ENCODE peak calls at places on chromosomes 3 and 15, in ten cellular contexts. I is H1, U is Panc1, K is pancreas, J is tibial nerve, S is SJSA1, L is adrenal gland, C is fibroblast of lung, D is heart right ventricle, O is heart left ventricle. Q is an unnamed sample.
A peak's percentile ranks its signal among the peaks of the same experiment; 100 is the strongest.

GRCh38 chr15:33201376-33202189 is 7.1 kb upstream of the FMN1 start:
- DNase-seq in U (peak; percentile 95), S (peak; percentile 57), D (peak; percentile 7), L (peak; percentile 88), K (peak; percentile 69), O (peak; percentile 31), C (peak; percentile 64), J (no peak), I (peak; percentile 53), Q (peak; percentile 64)

GRCh38 chr3:193853511-193854219 is 260.7 kb downstream of the OPA1 start:
- DNase-seq in U (no peak), L (peak; percentile 62), I (no peak), D (no peak), S (no peak), O (no peak), C (no peak), J (no peak), K (no peak), Q (no peak)

GRCh38 chr3:127161973-127162579 is 30.9 kb upstream of the PRR23E start:
- DNase-seq in L (no peak), D (no peak), J (no peak), C (no peak), S (no peak), O (no peak), K (no peak), U (no peak), I (no peak), Q (no peak)

GRCh38 chr3:120177907-120178306 is 83.7 kb upstream of the GSK3B start:
- DNase-seq in S (no peak), I (no peak), D (no peak), K (no peak), O (no peak), J (no peak), C (no peak), L (no peak), U (no peak), Q (no peak)

GRCh38 chr3:112646623-112647022 is 5.7 kb upstream of the CCDC80 start:
- DNase-seq in K (no peak), I (no peak), L (no peak), J (no peak), O (no peak), S (no peak), U (no peak), C (no peak), D (no peak), Q (no peak)

GRCh38 chr3:183434992-183435391 is 6.6 kb upstream of the MCF2L2 start:
- DNase-seq in D (no peak), J (no peak), O (no peak), K (no peak), S (no peak), C (no peak), U (no peak), I (no peak), L (no peak), Q (no peak)

GRCh38 chr15:46815765-46816164 is 901.5 kb upstream of the SEMA6D start:
- DNase-seq in J (no peak), C (no peak), S (no peak), I (no peak), O (peak; percentile 48), K (no peak), D (peak; percentile 16), U (no peak), L (peak; percentile 55), Q (no peak)

GRCh38 chr3:166283856-166284255 is 446.6 kb upstream of the BCHE start:
- DNase-seq in O (no peak), S (no peak), K (no peak), U (no peak), C (peak; percentile 94), L (peak; percentile 53), D (no peak), I (no peak), J (no peak), Q (no peak)

GRCh38 chr15:99755692-99756409 is 22.6 kb upstream of the LYSMD4 start:
- DNase-seq in O (peak; percentile 48), L (peak; percentile 68), J (no peak), C (peak; percentile 52), I (peak; percentile 49), K (peak; percentile 33), U (peak; percentile 54), D (peak; percentile 50), S (no peak), Q (no peak)

GRCh38 chr3:127903596-127903995 is 11.4 kb upstream of the KBTBD12 start:
- DNase-seq in J (no peak), O (no peak), D (no peak), I (no peak), U (no peak), S (no peak), L (no peak), C (no peak), K (no peak), Q (no peak)

GRCh38 chr15:82737975-82738374 is 28.3 kb upstream of the AP3B2 start:
- DNase-seq in I (no peak), L (no peak), O (no peak), S (no peak), U (no peak), C (no peak), D (no peak), J (no peak), K (no peak), Q (no peak)

GRCh38 chr15:81311834-81312459 is 12.0 kb downstream of the STARD5 start:
- DNase-seq in L (no peak), I (no peak), U (no peak), S (no peak), D (no peak), C (peak; percentile 66), J (no peak), K (no peak), O (no peak), Q (no peak)

GRCh38 chr15:69578792-69579587 is 126.4 kb downstream of the RPLP1 start:
- DNase-seq in I (no peak), K (peak; percentile 92), O (peak; percentile 54), S (no peak), L (peak; percentile 89), U (no peak), J (no peak), D (no peak), C (peak; percentile 52), Q (no peak)

GRCh38 chr3:50297384-50297775 is 1.8 kb downstream of the HYAL3 start:
- DNase-seq in K (no peak), C (no peak), U (no peak), O (no peak), S (no peak), J (no peak), D (no peak), L (no peak), I (no peak), Q (no peak)

GRCh38 chr3:124514681-124515080 is 215.6 kb upstream of the UMPS start:
- DNase-seq in O (no peak), S (no peak), D (no peak), L (no peak), K (no peak), U (no peak), C (no peak), I (no peak), J (no peak), Q (no peak)

GRCh38 chr3:156059950-156060501 is 60.4 kb upstream of the KCNAB1 start:
- DNase-seq in J (no peak), K (no peak), C (no peak), D (no peak), O (no peak), I (no peak), U (no peak), S (no peak), L (no peak), Q (no peak)

GRCh38 chr3:29144361-29144760 is 136.5 kb upstream of the RBMS3 start:
- DNase-seq in I (no peak), O (no peak), J (no peak), K (no peak), U (no peak), L (no peak), S (no peak), C (peak; percentile 30), D (no peak), Q (no peak)

GRCh38 chr3:109902549-109902948 is 565.2 kb upstream of the DPPA4 start:
- DNase-seq in L (no peak), J (no peak), C (no peak), K (no peak), I (no peak), O (no peak), D (no peak), S (no peak), U (no peak), Q (no peak)
- H3K9me3 ChIP-seq in L (no peaks in the 10 kb centered on the region), J (no peaks in the 10 kb centered on the region), C (no peaks in the 10 kb centered on the region), K (no peaks in the 10 kb centered on the region), I (peaks cover 9% of the 10 kb centered on the region), O (peaks cover 3% of the 10 kb centered on the region), D (no peaks in the 10 kb centered on the region), S (no peaks in the 10 kb centered on the region), U (no peaks in the 10 kb centered on the region), Q (no peaks in the 10 kb centered on the region)

DNA sequence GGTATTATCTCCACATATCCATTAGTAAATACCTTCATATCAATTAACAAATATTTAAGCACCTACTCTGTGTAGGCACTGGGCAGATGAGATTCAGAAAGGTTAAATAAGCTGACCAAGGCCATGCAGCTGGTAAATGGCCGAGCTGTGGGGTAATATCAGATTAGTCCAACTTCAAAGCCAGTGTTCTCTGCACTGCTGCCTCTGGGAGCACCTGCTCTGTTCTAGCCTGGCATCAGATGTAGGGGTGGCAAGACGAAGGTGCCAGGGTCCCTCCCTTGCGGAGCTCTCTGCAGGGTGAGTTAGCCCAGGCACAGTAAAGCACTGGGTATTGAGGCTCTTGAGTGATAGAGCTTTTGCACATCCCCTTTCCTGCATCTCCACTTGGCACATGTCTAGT is 5.5 kb downstream of the TATDN2 start:
- DNase-seq in L (no peak), J (no peak), C (no peak), S (no peak), K (peak; percentile 72), O (no peak), I (no peak), U (no peak), D (no peak), Q (no peak)
- H3K36me3 ChIP-seq in L (peaks cover 32% of the 10 kb centered on the region), J (peaks cover 65% of the 10 kb centered on the region), C (peaks cover 3% of the 10 kb centered on the region), S (peaks cover 51% of the 10 kb centered on the region), K (peaks cover 5% of the 10 kb centered on the region), O (peaks cover 52% of the 10 kb centered on the region), I (peaks cover 18% of the 10 kb centered on the region), U (no peaks in the 10 kb centered on the region), D (peaks cover 56% of the 10 kb centered on the region), Q (peaks cover 15% of the 10 kb centered on the region)

GRCh38 chr15:25242166-25242879 is 196.5 kb downstream of the UBE3A start:
- DNase-seq in L (peak; percentile 37), S (peak; percentile 29), K (peak; percentile 10), J (peak; percentile 6), O (peak; percentile 15), C (no peak), D (no peak), U (no peak), I (no peak), Q (peak; percentile 32)
- H3K9me3 ChIP-seq in L (no peaks in the 10 kb centered on the region), S (peaks cover 3% of the 10 kb centered on the region), K (no peaks in the 10 kb centered on the region), J (no peaks in the 10 kb centered on the region), O (peaks cover 11% of the 10 kb centered on the region), C (no peaks in the 10 kb centered on the region), D (no peaks in the 10 kb centered on the region), U (no peaks in the 10 kb centered on the region), I (peaks cover 67% of the 10 kb centered on the region), Q (no peaks in the 10 kb centered on the region)

GRCh38 chr15:72585659-72586058 is 68.8 kb upstream of the GOLGA6B start:
- DNase-seq in L (no peak), K (no peak), U (no peak), I (no peak), J (no peak), C (peak; percentile 25), D (no peak), O (no peak), S (no peak), Q (no peak)
- H3K36me3 ChIP-seq in L (peaks cover 27% of the 10 kb centered on the region), K (peaks cover 42% of the 10 kb centered on the region), U (peaks cover 27% of the 10 kb centered on the region), I (peaks cover 47% of the 10 kb centered on the region), J (peaks cover 48% of the 10 kb centered on the region), C (peaks cover 4% of the 10 kb centered on the region), D (peaks cover 57% of the 10 kb centered on the region), O (peaks cover 54% of the 10 kb centered on the region), S (peaks cover 57% of the 10 kb centered on the region), Q (peaks cover 53% of the 10 kb centered on the region)